ENCODE peak calls at places on chromosomes 11 and 22, in six cellular contexts. Q, G, J, B, X and O are unnamed samples.

GRCh38 chr22:25019427-25020184 is 67.1 kb downstream of the KIAA1671 start:
- DNase-seq in Q (no peak), G (no peak), J (no peak), B (no peak), X (no peak), O (no peak)

GRCh38 chr11:116445108-116446047 is 327.4 kb downstream of the BUD13 start:
- DNase-seq in Q (no peak), G (no peak), J (no peak), B (no peak), X (no peak), O (no peak)

GRCh38 chr11:10906521-10906920 is 48.7 kb upstream of the ZBED5 start:
- DNase-seq in Q (no peak), G (no peak), J (no peak), B (no peak), X (peak), O (no peak)

GRCh38 chr11:108906329-108906728 is 241.5 kb downstream of the DDX10 start:
- DNase-seq in Q (no peak), G (no peak), J (no peak), B (no peak), X (peak), O (no peak)

GRCh38 chr11:75514596-75514995 is 11.1 kb downstream of the GDPD5 start:
- DNase-seq in Q (no peak), G (no peak), J (no peak), B (no peak), X (no peak), O (no peak)

GRCh38 chr22:31080848-31081649 is at the start of gene SMTN:
- DNase-seq in Q (peak), G (peak), J (peak), B (peak), X (peak), O (peak)

GRCh38 chr11:32960553-32961164 is 55.0 kb upstream of the DEPDC7 start:
- DNase-seq in Q (no peak), G (no peak), J (no peak), B (no peak), X (peak), O (no peak)

GRCh38 chr22:38610234-38610633 is 40.3 kb upstream of the DMC1 start:
- DNase-seq in Q (no peak), G (no peak), J (no peak), B (no peak), X (no peak), O (no peak)

GRCh38 chr22:20186183-20186870 is 35.5 kb upstream of the CCDC188 start:
- DNase-seq in Q (no peak), G (no peak), J (no peak), B (no peak), X (no peak), O (no peak)

GRCh38 chr11:86192858-86193257 is 51.7 kb upstream of the EED start:
- DNase-seq in Q (no peak), G (no peak), J (no peak), B (no peak), X (no peak), O (no peak)

GRCh38 chr11:71451596-71452353 is 1.2 kb upstream of the NADSYN1 start:
- DNase-seq in Q (peak), G (no peak), J (no peak), B (no peak), X (no peak), O (no peak)

GRCh38 chr11:65096926-65097325 is 912 bp downstream of the VPS51 start:
- DNase-seq in Q (no peak), G (no peak), J (no peak), B (no peak), X (no peak), O (no peak)

GRCh38 chr11:41201156-41201555 is 258.3 kb downstream of the LRRC4C start:
- DNase-seq in Q (no peak), G (no peak), J (peak), B (no peak), X (no peak), O (no peak)

GRCh38 chr22:40806711-40807110 is 12.4 kb downstream of the SLC25A17 start:
- DNase-seq in Q (no peak), G (no peak), J (no peak), B (no peak), X (no peak), O (no peak)

GRCh38 chr11:19326499-19326898 is 85.8 kb upstream of the E2F8 start:
- DNase-seq in Q (no peak), G (no peak), J (no peak), B (no peak), X (peak), O (no peak)

GRCh38 chr11:119486016-119486415 is 63.0 kb upstream of the THY1 start:
- DNase-seq in Q (no peak), G (no peak), J (no peak), B (no peak), X (no peak), O (no peak)

GRCh38 chr11:123062892-123063395 is 1.0 kb upstream of the HSPA8 start:
- DNase-seq in Q (no peak), G (no peak), J (no peak), B (no peak), X (peak), O (no peak)